ENCODE peak calls at places on chromosome 1, in nine cellular contexts. P is neural crest cell, B is glutamatergic neuron, U is HL-60, J is GM23338, H is fibroblast of lung, V is A549, A is kidney epithelial cell, I is suprapubic skin. C is an unnamed sample.

GRCh38 chr1:50474859-50475809 is 51.9 kb upstream of the DMRTA2 start:
- DNase-seq in H (no peak), V (peak), P (no peak), A (peak), J (peak), B (peak), I (no peak), U (no peak), C (no peak)

GRCh38 chr1:52674497-52675384 is 23.4 kb downstream of the COA7 start:
- DNase-seq in U (no peak), V (no peak), A (no peak), J (peak), P (no peak), H (no peak), I (no peak), B (no peak), C (no peak)

GRCh38 chr1:2382621-2383361 is 8.6 kb downstream of the MORN1 start:
- DNase-seq in H (peak), B (peak), J (peak), U (no peak), I (no peak), P (peak), A (no peak), V (peak), C (no peak)

GRCh38 chr1:43348809-43349593 is 9.8 kb upstream of the CDC20 start:
- DNase-seq in V (peak), P (peak), I (peak), J (peak), U (no peak), A (no peak), B (peak), H (no peak), C (no peak)

GRCh38 chr1:223846668-223847007 is 891 bp upstream of the TP53BP2 start:
- DNase-seq in J (peak), P (peak), A (no peak), H (peak), I (no peak), V (peak), B (peak), U (peak), C (no peak)

GRCh38 chr1:24555591-24556413 is at the start of gene NCMAP:
- DNase-seq in U (no peak), V (no peak), P (no peak), A (no peak), H (no peak), B (peak), I (no peak), J (peak), C (no peak)

GRCh38 chr1:58250587-58250948 is 296.0 kb downstream of the OMA1 start:
- DNase-seq in H (no peak), U (no peak), B (no peak), J (no peak), V (no peak), I (no peak), P (no peak), A (no peak), C (no peak)

GRCh38 chr1:181152892-181153633 is 64.6 kb downstream of the IER5 start:
- DNase-seq in B (no peak), J (peak), U (peak), P (no peak), H (peak), I (peak), A (no peak), V (no peak), C (no peak)

GRCh38 chr1:90713741-90714509 is 3.2 kb downstream of the BARHL2 start:
- DNase-seq in P (no peak), J (peak), I (no peak), U (no peak), V (no peak), H (no peak), A (no peak), B (peak), C (no peak)

GRCh38 chr1:36342426-36343185 is 19.2 kb upstream of the EVA1B start:
- DNase-seq in J (peak), P (no peak), U (peak), V (peak), A (no peak), I (no peak), H (peak), B (peak), C (no peak)

GRCh38 chr1:222623458-222623857 is 5.6 kb downstream of the MIA3 start:
- DNase-seq in B (no peak), U (no peak), H (no peak), P (no peak), V (no peak), I (no peak), A (no peak), J (no peak), C (no peak)

GRCh38 chr1:14724697-14725096 is 126.2 kb downstream of the KAZN start:
- DNase-seq in U (no peak), A (no peak), J (no peak), H (no peak), I (no peak), P (no peak), B (no peak), V (no peak), C (no peak)

GRCh38 chr1:223133301-223133823 is 9.7 kb downstream of the TLR5 start:
- DNase-seq in V (no peak), J (no peak), I (no peak), U (no peak), B (no peak), A (no peak), P (no peak), H (no peak), C (no peak)

GRCh38 chr1:162590101-162590500 is 28.6 kb downstream of the UAP1 start:
- DNase-seq in I (no peak), J (no peak), B (no peak), U (no peak), V (no peak), P (no peak), A (no peak), H (no peak), C (no peak)

GRCh38 chr1:19869929-19870328 is 12.3 kb upstream of the OTUD3 start:
- DNase-seq in I (no peak), U (no peak), V (no peak), J (no peak), H (peak), B (no peak), A (no peak), P (no peak), C (no peak)

GRCh38 chr1:110464340-110464739 is 13.4 kb downstream of the PROK1 start:
- DNase-seq in P (no peak), U (no peak), V (peak), A (no peak), B (no peak), I (no peak), J (no peak), H (peak), C (peak)

GRCh38 chr1:185694081-185694480 is 40.1 kb upstream of the HMCN1 start:
- DNase-seq in J (peak), B (no peak), H (peak), A (no peak), P (no peak), U (peak), I (no peak), V (no peak), C (no peak)

GRCh38 chr1:54952950-54953718 is 27.3 kb upstream of the TMEM61 start:
- DNase-seq in H (no peak), A (no peak), B (no peak), P (no peak), J (no peak), I (no peak), U (no peak), V (peak), C (no peak)

GRCh38 chr1:26417111-26417510 is 6.5 kb downstream of the LIN28A start:
- DNase-seq in U (peak), A (no peak), J (peak), I (peak), H (peak), V (peak), B (peak), P (peak), C (peak)

GRCh38 chr1:160522622-160523345 is at the start of gene SLAMF6:
- DNase-seq in U (peak), B (no peak), H (no peak), A (no peak), V (no peak), I (no peak), P (no peak), J (no peak), C (no peak)

GRCh38 chr1:29896791-29897725 is 660.7 kb downstream of the PTPRU start:
- DNase-seq in P (no peak), I (peak), U (no peak), V (no peak), J (no peak), A (no peak), H (no peak), B (no peak), C (no peak)

GRCh38 chr1:115426271-115426771 is 88.3 kb upstream of the NGF start:
- DNase-seq in P (no peak), V (peak), B (no peak), J (no peak), I (no peak), H (peak), U (no peak), A (no peak), C (peak)

DNA sequence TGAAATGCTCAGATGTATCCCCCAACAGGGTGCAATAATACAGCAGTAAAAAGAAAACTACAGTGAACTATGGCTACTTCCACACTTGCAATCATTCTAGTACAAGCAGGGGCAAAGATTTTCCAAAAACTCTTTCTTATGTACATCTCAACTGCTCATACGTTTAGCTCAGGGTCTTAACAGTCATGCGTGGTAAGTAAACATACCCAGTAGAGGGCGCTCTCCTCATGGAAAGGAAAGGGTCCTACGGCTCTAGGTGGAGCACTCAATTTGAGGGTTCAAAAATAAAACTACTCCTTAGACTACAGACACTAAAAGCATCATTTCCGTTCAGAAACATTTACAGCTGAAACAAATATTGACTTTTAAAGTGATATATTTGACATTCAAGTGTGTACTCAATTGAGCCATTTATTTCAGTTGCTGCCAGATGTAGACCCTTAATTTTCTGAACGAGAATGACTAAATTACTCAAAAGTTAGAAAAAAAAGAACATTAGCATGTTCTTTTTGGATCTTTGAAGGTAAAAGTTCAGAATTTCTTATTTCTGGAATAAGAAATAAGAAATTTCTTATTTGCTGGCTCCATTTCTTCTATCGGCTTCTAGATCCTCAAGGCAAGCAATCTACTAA is 143.4 kb downstream of the KCTD3 start:
- DNase-seq in J (peak), B (peak), V (peak), P (peak), H (peak), U (peak), I (no peak), A (no peak), C (peak)
- TF ChIP-seq CTCF in J (peak), B (peak), V (peak), P (peak), H (peak), U (peak), I (peak), A (peak), C (peak)

GRCh38 chr1:68046423-68046822 is 4.0 kb downstream of the DIRAS3 start:
- DNase-seq in A (no peak), J (peak), H (no peak), V (no peak), P (no peak), U (no peak), I (no peak), B (no peak), C (no peak)
- TF ChIP-seq CTCF in A (no peak), J (peak), H (no peak), V (no peak), P (no peak), U (no peak), I (no peak), B (no peak), C (no peak)

GRCh38 chr1:108570128-108570527 is 10.2 kb downstream of the EEIG2 start:
- DNase-seq in V (peak), H (no peak), B (no peak), J (peak), A (no peak), P (no peak), I (no peak), U (peak), C (no peak)
- TF ChIP-seq CTCF in V (peak), H (peak), B (no peak), J (peak), A (peak), P (peak), I (peak), U (peak), C (peak)

GRCh38 chr1:114094675-114095074 is 59.0 kb downstream of the SYT6 start:
- DNase-seq in U (no peak), J (no peak), P (no peak), H (no peak), V (no peak), I (no peak), A (no peak), B (no peak), C (no peak)

GRCh38 chr1:114091711-114092110 is 62.0 kb downstream of the SYT6 start:
- DNase-seq in P (no peak), J (no peak), A (no peak), U (no peak), B (no peak), I (no peak), H (no peak), V (no peak), C (no peak)

GRCh38 chr1:114094303-114094663 is 59.4 kb downstream of the SYT6 start:
- DNase-seq in I (no peak), V (no peak), H (peak), J (no peak), A (no peak), P (no peak), B (no peak), U (no peak), C (no peak)

GRCh38 chr1:114092118-114092517 is 61.6 kb downstream of the SYT6 start:
- DNase-seq in P (no peak), U (no peak), A (no peak), I (no peak), B (no peak), V (no peak), J (no peak), H (no peak), C (no peak)

DNA sequence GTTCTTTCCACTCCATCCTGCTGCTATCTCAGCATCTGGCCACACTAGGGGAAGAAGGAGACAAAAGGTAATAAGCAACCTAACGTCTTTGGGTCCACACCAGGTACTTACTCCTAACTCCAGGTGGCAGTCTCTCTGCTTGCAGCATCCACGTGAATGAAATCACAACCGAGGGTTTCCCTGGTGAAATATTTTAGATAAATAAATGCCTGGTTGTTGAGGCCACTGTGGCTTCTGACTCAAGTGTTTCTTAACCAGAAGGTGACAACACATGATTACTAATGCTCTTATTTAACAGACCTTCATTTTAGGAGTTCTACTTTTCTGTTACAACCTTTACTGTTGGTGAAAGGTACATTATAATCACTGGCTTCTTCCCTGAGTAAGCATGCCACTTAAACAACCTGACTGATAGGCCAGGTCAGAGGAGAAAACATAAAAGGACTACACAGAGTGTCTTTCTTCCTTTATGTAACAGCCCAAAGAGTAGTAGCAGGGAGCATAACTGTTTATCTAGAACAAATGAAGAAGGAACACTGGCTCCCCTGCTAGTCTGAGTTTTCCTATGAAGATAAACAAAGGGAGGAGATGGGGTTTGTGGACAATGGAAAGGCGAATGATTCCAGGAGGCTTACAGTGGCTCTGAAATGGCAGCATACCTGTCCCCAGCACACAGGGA is 59.9 kb downstream of the SYT6 start:
- DNase-seq in V (peak), U (peak), A (no peak), I (no peak), P (no peak), H (peak), J (no peak), B (no peak), C (no peak)
- TF ChIP-seq CTCF in V (no peak), U (no peak), A (no peak), I (no peak), P (no peak), H (no peak), J (peak), B (no peak), C (no peak)

GRCh38 chr1:28087614-28088167 is 719 bp downstream of the EYA3 start:
- DNase-seq in A (no peak), H (peak), I (no peak), B (peak), U (peak), V (no peak), J (peak), P (no peak), C (no peak)
- TF ChIP-seq CTCF in A (peak), H (peak), I (no peak), B (no peak), U (no peak), V (peak), J (no peak), P (no peak), C (peak)

C was measured in AG09319.